ENCODE peak calls at places on chromosomes 11 and 22, in four cellular contexts. One of them, this sample, is unnamed.

GRCh38 chr11:3085052-3085451 is 27.8 kb upstream of the CARS1 start:
- DNase-seq in AG10803: no peak
- DNase-seq in tibial artery: no peak
- DNase-seq in tibial nerve: no peak
- DNase-seq in this sample: no peak

GRCh38 chr11:19345848-19346681 is 105.3 kb upstream of the E2F8 start:
- DNase-seq in AG10803: no peak
- DNase-seq in tibial artery: no peak
- DNase-seq in tibial nerve: no peak
- DNase-seq in this sample: no peak

GRCh38 chr11:22193348-22194051 is 615 bp downstream of the ANO5 start:
- DNase-seq in AG10803: no peak
- DNase-seq in tibial artery: peak; percentile 19
- DNase-seq in tibial nerve: no peak
- DNase-seq in this sample: no peak

GRCh38 chr11:126821832-126822231 is 178.7 kb downstream of the KIRREL3 start:
- DNase-seq in AG10803: no peak
- DNase-seq in tibial artery: no peak
- DNase-seq in tibial nerve: no peak
- DNase-seq in this sample: no peak

GRCh38 chr11:47907499-47907898 is 59.3 kb upstream of the NUP160 start:
- DNase-seq in AG10803: peak; percentile 42
- DNase-seq in tibial artery: no peak
- DNase-seq in tibial nerve: no peak
- DNase-seq in this sample: no peak

GRCh38 chr11:32960553-32961164 is 55.0 kb upstream of the DEPDC7 start:
- DNase-seq in AG10803: peak; percentile 56
- DNase-seq in tibial artery: no peak
- DNase-seq in tibial nerve: no peak
- DNase-seq in this sample: no peak

GRCh38 chr11:131760191-131760951 is 390.0 kb downstream of the NTM start:
- DNase-seq in AG10803: peak; percentile 87
- DNase-seq in tibial artery: no peak
- DNase-seq in tibial nerve: no peak
- DNase-seq in this sample: no peak

GRCh38 chr22:48053973-48054372 is 1291.5 kb downstream of the TBC1D22A start:
- DNase-seq in AG10803: no peak
- DNase-seq in tibial artery: no peak
- DNase-seq in tibial nerve: no peak
- DNase-seq in this sample: no peak

GRCh38 chr11:5366856-5367255 is 15.5 kb downstream of the OR51B6 start:
- DNase-seq in AG10803: peak; percentile 57
- DNase-seq in tibial artery: no peak
- DNase-seq in tibial nerve: no peak
- DNase-seq in this sample: no peak

GRCh38 chr11:119169272-119169719 is 771 bp downstream of the NLRX1 start:
- DNase-seq in AG10803: peak; percentile 39
- DNase-seq in tibial artery: peak; percentile 44
- DNase-seq in tibial nerve: no peak
- DNase-seq in this sample: no peak

GRCh38 chr22:29078869-29079207 is 6.0 kb downstream of the KREMEN1 start:
- DNase-seq in AG10803: no peak
- DNase-seq in tibial artery: no peak
- DNase-seq in tibial nerve: no peak
- DNase-seq in this sample: no peak

GRCh38 chr11:66891849-66892660 is 35.2 kb downstream of the LRFN4 start:
- DNase-seq in AG10803: peak; percentile 88
- DNase-seq in tibial artery: peak; percentile 31
- DNase-seq in tibial nerve: no peak
- DNase-seq in this sample: no peak
- TF ChIP-seq CTCF in AG10803: peak; percentile 4
- TF ChIP-seq CTCF in tibial artery: no peak
- TF ChIP-seq CTCF in tibial nerve: no peak
- TF ChIP-seq CTCF in this sample: no peak

GRCh38 chr11:69360606-69361005 is 66.7 kb downstream of the MYEOV start:
- DNase-seq in AG10803: no peak
- DNase-seq in tibial artery: no peak
- DNase-seq in tibial nerve: no peak
- DNase-seq in this sample: no peak

GRCh38 chr11:69361466-69361865 is 67.5 kb downstream of the MYEOV start:
- DNase-seq in AG10803: no peak
- DNase-seq in tibial artery: no peak
- DNase-seq in tibial nerve: no peak
- DNase-seq in this sample: no peak

GRCh38 chr11:69361048-69361447 is 67.1 kb downstream of the MYEOV start:
- DNase-seq in AG10803: no peak
- DNase-seq in tibial artery: no peak
- DNase-seq in tibial nerve: no peak
- DNase-seq in this sample: no peak

GRCh38 chr11:69359735-69360470 is 65.9 kb downstream of the MYEOV start:
- DNase-seq in AG10803: peak; percentile 59
- DNase-seq in tibial artery: no peak
- DNase-seq in tibial nerve: no peak
- DNase-seq in this sample: no peak

DNA sequence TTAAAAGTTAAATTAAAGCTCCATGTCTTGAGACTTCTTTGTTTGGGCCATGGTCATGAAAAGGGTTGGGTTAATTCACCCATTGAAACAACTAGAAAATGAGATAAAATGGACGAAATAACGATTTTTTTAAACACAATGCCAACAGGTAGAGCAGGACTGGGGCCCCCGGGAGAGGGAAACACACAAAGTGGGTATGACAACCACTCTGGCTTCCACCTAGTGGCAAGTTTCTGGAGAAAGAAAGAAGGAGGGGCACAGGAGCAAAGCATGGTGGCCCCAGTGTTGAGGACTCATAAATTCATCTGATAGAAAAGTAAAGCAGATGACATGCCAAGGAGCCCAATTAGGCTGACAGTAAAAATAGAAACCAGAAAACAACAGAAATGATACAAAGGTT is 68.4 kb downstream of the MYEOV start:
- DNase-seq in AG10803: no peak
- DNase-seq in tibial artery: no peak
- DNase-seq in tibial nerve: no peak
- DNase-seq in this sample: no peak
- TF ChIP-seq CTCF in AG10803: no peak
- TF ChIP-seq CTCF in tibial artery: no peak
- TF ChIP-seq CTCF in tibial nerve: no peak
- TF ChIP-seq CTCF in this sample: no peak

DNA sequence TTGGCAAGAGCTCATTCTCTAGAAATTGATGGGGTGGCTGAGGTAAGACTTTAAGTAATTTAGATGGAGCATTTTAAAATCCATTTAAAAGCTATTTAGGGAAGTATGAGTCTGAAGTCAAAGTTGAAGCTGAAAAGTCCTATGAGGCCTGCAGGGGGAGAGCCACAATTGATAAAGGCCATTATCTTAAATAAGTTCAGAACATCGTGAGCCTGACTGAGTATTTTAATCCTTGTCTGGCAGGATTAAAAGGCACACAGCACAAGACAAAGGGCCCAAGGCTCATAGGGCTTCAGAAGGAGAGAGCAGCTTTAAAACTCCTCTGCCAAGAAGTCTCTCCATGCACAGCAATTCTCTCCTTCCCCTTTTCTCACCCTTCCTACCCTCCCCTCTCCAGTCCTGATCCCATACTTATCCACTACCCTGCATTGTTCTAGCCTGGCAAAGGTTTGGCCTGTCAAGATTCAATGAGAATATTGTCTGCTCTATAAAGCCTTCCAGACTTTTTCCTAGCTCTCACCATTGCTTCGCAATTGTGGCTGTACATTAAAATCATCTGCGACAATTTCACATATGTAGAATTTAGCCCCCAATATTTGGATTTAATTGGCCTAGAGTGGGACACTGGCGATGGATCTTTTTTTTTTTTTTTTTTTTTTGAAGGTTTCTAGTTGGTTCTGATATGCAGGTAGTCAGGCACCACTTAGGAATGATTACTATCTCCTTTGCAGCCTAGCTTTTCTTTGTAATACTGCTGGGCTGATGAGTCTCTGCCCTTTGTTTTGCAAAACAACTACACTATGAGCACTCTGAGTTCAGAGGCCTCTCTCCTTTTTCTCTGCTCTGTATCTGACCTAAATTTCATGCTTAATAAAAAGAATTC is 1312.8 kb downstream of the FAM181B start:
- DNase-seq in AG10803: no peak
- DNase-seq in tibial artery: no peak
- DNase-seq in tibial nerve: no peak
- DNase-seq in this sample: no peak
- TF ChIP-seq CTCF in AG10803: no peak
- TF ChIP-seq CTCF in tibial artery: no peak
- TF ChIP-seq CTCF in tibial nerve: no peak
- TF ChIP-seq CTCF in this sample: no peak

DNA sequence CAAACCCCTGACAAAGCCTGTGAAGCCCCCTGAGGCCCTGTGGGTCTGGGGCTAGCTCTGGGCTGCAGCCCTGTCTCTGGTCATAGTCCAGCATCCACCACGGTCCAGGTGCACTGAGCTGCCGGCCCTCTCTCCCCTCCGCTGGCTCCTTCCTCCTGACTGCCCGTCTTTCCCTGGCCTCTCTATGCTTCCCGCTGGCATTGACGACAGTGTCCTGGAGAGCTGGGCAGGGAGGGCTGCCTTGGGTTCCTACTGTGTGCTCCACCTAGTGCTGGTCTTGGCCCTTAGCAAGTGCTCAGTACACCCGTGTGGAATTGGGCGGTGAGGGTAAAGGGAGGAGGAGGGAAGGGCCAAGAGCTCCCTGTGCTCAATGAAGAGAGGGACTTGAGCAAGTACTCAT is 868 bp upstream of the MYEOV start:
- DNase-seq in AG10803: no peak
- DNase-seq in tibial artery: no peak
- DNase-seq in tibial nerve: no peak
- DNase-seq in this sample: no peak
- TF ChIP-seq CTCF in AG10803: no peak
- TF ChIP-seq CTCF in tibial artery: no peak
- TF ChIP-seq CTCF in tibial nerve: no peak
- TF ChIP-seq CTCF in this sample: no peak

DNA sequence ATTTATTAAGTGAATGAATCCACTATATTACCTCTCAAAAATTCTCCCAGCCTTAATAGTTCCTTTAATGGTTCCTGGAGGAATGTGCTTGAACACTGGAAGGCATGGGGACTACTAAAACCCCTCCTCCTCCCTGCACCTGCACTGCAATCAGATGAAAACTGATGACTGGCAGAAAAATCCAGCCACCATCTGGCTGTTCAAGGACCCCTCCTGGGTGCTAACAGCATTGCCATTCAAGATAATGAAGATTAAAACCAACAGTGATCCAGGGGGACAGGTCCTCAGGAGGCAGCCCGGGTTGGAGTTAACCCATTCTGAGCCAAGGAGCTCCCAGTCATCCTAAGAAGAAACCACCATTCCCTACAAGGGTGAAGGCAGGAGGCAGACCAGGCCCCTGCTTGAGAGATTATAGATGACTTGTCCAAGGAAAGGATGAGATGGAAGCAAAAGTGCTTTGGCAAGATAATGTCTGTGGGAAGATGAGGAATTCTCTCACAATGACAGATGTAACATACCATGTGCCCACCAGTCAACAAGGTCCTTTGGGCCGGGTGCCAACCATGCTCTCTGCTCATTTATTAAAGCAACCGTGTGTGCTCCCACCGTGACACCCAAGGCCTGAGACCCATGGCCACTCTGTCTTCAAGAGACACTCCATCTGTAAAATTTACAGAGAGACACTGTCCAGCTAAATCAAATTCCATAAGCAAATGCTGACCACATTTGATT is 90.6 kb downstream of the LARGE1 start:
- DNase-seq in AG10803: no peak
- DNase-seq in tibial artery: no peak
- DNase-seq in tibial nerve: no peak
- DNase-seq in this sample: no peak
- TF ChIP-seq CTCF in AG10803: no peak
- TF ChIP-seq CTCF in tibial artery: no peak
- TF ChIP-seq CTCF in tibial nerve: no peak
- TF ChIP-seq CTCF in this sample: no peak

DNA sequence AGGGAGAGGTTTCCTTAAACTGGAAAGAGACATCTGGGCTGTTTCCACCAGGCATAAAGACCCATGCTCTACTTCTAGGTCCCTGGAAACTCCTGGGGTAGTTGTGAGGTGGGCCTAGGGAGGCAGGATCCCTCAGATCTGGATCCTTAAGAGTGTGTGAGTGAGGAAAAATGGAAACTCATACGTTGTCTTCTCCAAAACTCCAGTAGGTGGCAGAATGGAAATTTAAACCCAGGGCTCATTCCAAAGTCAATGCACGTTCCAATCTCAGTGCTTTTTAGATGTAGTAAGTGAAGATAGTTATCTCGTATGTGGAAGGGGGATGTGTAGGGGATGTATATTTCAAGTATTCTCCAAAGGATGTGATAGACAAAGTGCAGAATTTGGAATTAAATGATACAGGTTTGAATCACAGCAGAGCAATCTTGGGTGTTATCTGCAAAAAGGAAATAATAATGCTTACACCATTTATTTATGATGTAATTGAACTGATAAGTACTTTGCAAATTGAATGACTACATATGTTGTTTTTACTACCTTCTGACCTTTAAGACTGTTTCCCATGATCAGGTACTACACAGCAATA is 13.1 kb upstream of the MMP1 start:
- DNase-seq in AG10803: peak; percentile 46
- DNase-seq in tibial artery: no peak
- DNase-seq in tibial nerve: no peak
- DNase-seq in this sample: no peak
- TF ChIP-seq CTCF in AG10803: peak; percentile 73
- TF ChIP-seq CTCF in tibial artery: peak; percentile 17
- TF ChIP-seq CTCF in tibial nerve: no peak
- TF ChIP-seq CTCF in this sample: no peak

This sample was measured in omental fat pad.